ENCODE peak calls at places on chromosomes 11 and 22, in nine cellular contexts. One of them, this sample, is unnamed.

GRCh38 chr22:41943661-41944209 is 3.2 kb downstream of the CENPM start:
- DNase-seq in neural progenitor cell: no peak
- DNase-seq in dorsolateral prefrontal cortex: no peak
- DNase-seq in CD14-positive monocyte: no peak
- DNase-seq in left ventricle myocardium inferior: no peak
- DNase-seq in cardiac muscle cell: no peak
- DNase-seq in esophagus squamous epithelium: no peak
- DNase-seq in AG10803: no peak
- DNase-seq in AG09309: no peak
- DNase-seq in this sample: no peak

GRCh38 chr22:31625661-31626426 is 36.2 kb downstream of the PISD start:
- DNase-seq in left ventricle myocardium inferior: peak; percentile 37
- DNase-seq in esophagus squamous epithelium: no peak
- DNase-seq in neural progenitor cell: peak; percentile 89
- DNase-seq in AG09309: no peak
- DNase-seq in cardiac muscle cell: peak; percentile 45
- DNase-seq in dorsolateral prefrontal cortex: peak; percentile 87
- DNase-seq in CD14-positive monocyte: no peak
- DNase-seq in AG10803: no peak
- DNase-seq in this sample: no peak

GRCh38 chr11:66311470-66311964 is 5.3 kb downstream of the CD248 start:
- DNase-seq in dorsolateral prefrontal cortex: no peak
- DNase-seq in AG10803: no peak
- DNase-seq in cardiac muscle cell: no peak
- DNase-seq in neural progenitor cell: no peak
- DNase-seq in AG09309: no peak
- DNase-seq in esophagus squamous epithelium: no peak
- DNase-seq in CD14-positive monocyte: no peak
- DNase-seq in left ventricle myocardium inferior: no peak
- DNase-seq in this sample: no peak

GRCh38 chr11:9704620-9705019 is 40.7 kb downstream of the SWAP70 start:
- DNase-seq in dorsolateral prefrontal cortex: no peak
- DNase-seq in neural progenitor cell: no peak
- DNase-seq in AG09309: no peak
- DNase-seq in esophagus squamous epithelium: no peak
- DNase-seq in cardiac muscle cell: no peak
- DNase-seq in left ventricle myocardium inferior: no peak
- DNase-seq in AG10803: no peak
- DNase-seq in CD14-positive monocyte: no peak
- DNase-seq in this sample: no peak

GRCh38 chr22:25373961-25374360 is 154.5 kb downstream of the CRYBB2 start:
- DNase-seq in AG10803: no peak
- DNase-seq in neural progenitor cell: no peak
- DNase-seq in esophagus squamous epithelium: no peak
- DNase-seq in left ventricle myocardium inferior: no peak
- DNase-seq in dorsolateral prefrontal cortex: no peak
- DNase-seq in AG09309: no peak
- DNase-seq in cardiac muscle cell: no peak
- DNase-seq in CD14-positive monocyte: no peak
- DNase-seq in this sample: no peak

GRCh38 chr11:79244805-79245197 is 196.0 kb downstream of the TENM4 start:
- DNase-seq in esophagus squamous epithelium: no peak
- DNase-seq in AG10803: no peak
- DNase-seq in neural progenitor cell: no peak
- DNase-seq in CD14-positive monocyte: no peak
- DNase-seq in AG09309: no peak
- DNase-seq in left ventricle myocardium inferior: no peak
- DNase-seq in cardiac muscle cell: no peak
- DNase-seq in dorsolateral prefrontal cortex: no peak
- DNase-seq in this sample: no peak

GRCh38 chr11:71951741-71952310 is 23.0 kb downstream of the RNF121 start:
- DNase-seq in AG10803: no peak
- DNase-seq in dorsolateral prefrontal cortex: no peak
- DNase-seq in left ventricle myocardium inferior: no peak
- DNase-seq in AG09309: no peak
- DNase-seq in cardiac muscle cell: no peak
- DNase-seq in CD14-positive monocyte: no peak
- DNase-seq in esophagus squamous epithelium: no peak
- DNase-seq in neural progenitor cell: no peak
- DNase-seq in this sample: no peak

GRCh38 chr22:29307658-29308147 is 1.3 kb downstream of the GAS2L1 start:
- DNase-seq in CD14-positive monocyte: no peak
- DNase-seq in esophagus squamous epithelium: no peak
- DNase-seq in cardiac muscle cell: no peak
- DNase-seq in AG10803: no peak
- DNase-seq in AG09309: no peak
- DNase-seq in left ventricle myocardium inferior: no peak
- DNase-seq in neural progenitor cell: peak; percentile 21
- DNase-seq in dorsolateral prefrontal cortex: no peak
- DNase-seq in this sample: peak; percentile 48

GRCh38 chr22:28027453-28028448 is 108.7 kb upstream of the PITPNB start:
- DNase-seq in AG09309: no peak
- DNase-seq in esophagus squamous epithelium: no peak
- DNase-seq in dorsolateral prefrontal cortex: no peak
- DNase-seq in cardiac muscle cell: no peak
- DNase-seq in CD14-positive monocyte: no peak
- DNase-seq in neural progenitor cell: no peak
- DNase-seq in left ventricle myocardium inferior: no peak
- DNase-seq in AG10803: no peak
- DNase-seq in this sample: no peak

GRCh38 chr11:130145975-130146776 is 13.4 kb upstream of the ST14 start:
- DNase-seq in cardiac muscle cell: no peak
- DNase-seq in left ventricle myocardium inferior: peak; percentile 40
- DNase-seq in CD14-positive monocyte: no peak
- DNase-seq in dorsolateral prefrontal cortex: no peak
- DNase-seq in AG10803: no peak
- DNase-seq in AG09309: no peak
- DNase-seq in neural progenitor cell: no peak
- DNase-seq in esophagus squamous epithelium: no peak
- DNase-seq in this sample: no peak

GRCh38 chr11:65884716-65885092 is 3.6 kb downstream of the FIBP start:
- DNase-seq in AG10803: peak; percentile 67
- DNase-seq in cardiac muscle cell: peak; percentile 78
- DNase-seq in dorsolateral prefrontal cortex: peak; percentile 63
- DNase-seq in left ventricle myocardium inferior: peak; percentile 78
- DNase-seq in AG09309: no peak
- DNase-seq in CD14-positive monocyte: peak; percentile 79
- DNase-seq in neural progenitor cell: peak; percentile 88
- DNase-seq in esophagus squamous epithelium: no peak
- DNase-seq in this sample: peak; percentile 84

GRCh38 chr11:116641561-116642045 is 131.2 kb downstream of the BUD13 start:
- DNase-seq in esophagus squamous epithelium: no peak
- DNase-seq in dorsolateral prefrontal cortex: peak; percentile 48
- DNase-seq in AG09309: no peak
- DNase-seq in left ventricle myocardium inferior: peak; percentile 30
- DNase-seq in cardiac muscle cell: peak; percentile 59
- DNase-seq in AG10803: peak; percentile 7
- DNase-seq in CD14-positive monocyte: no peak
- DNase-seq in neural progenitor cell: peak; percentile 67
- DNase-seq in this sample: peak; percentile 52

GRCh38 chr11:112751312-112751711 is 209.9 kb upstream of the NCAM1 start:
- DNase-seq in esophagus squamous epithelium: no peak
- DNase-seq in dorsolateral prefrontal cortex: no peak
- DNase-seq in AG10803: no peak
- DNase-seq in left ventricle myocardium inferior: peak; percentile 48
- DNase-seq in cardiac muscle cell: no peak
- DNase-seq in CD14-positive monocyte: no peak
- DNase-seq in AG09309: no peak
- DNase-seq in neural progenitor cell: no peak
- DNase-seq in this sample: no peak

GRCh38 chr11:97544401-97544800 is 1154.6 kb downstream of the JRKL start:
- DNase-seq in dorsolateral prefrontal cortex: no peak
- DNase-seq in neural progenitor cell: no peak
- DNase-seq in left ventricle myocardium inferior: no peak
- DNase-seq in AG09309: no peak
- DNase-seq in CD14-positive monocyte: no peak
- DNase-seq in esophagus squamous epithelium: no peak
- DNase-seq in cardiac muscle cell: no peak
- DNase-seq in AG10803: no peak
- DNase-seq in this sample: no peak

GRCh38 chr22:36641902-36642640 is 61.5 kb downstream of the CACNG2 start:
- DNase-seq in dorsolateral prefrontal cortex: no peak
- DNase-seq in CD14-positive monocyte: no peak
- DNase-seq in cardiac muscle cell: no peak
- DNase-seq in AG09309: peak; percentile 50
- DNase-seq in esophagus squamous epithelium: no peak
- DNase-seq in left ventricle myocardium inferior: no peak
- DNase-seq in AG10803: peak; percentile 68
- DNase-seq in neural progenitor cell: no peak
- DNase-seq in this sample: no peak

GRCh38 chr22:49305966-49306631 is 521.6 kb downstream of the BRD1 start:
- DNase-seq in esophagus squamous epithelium: no peak
- DNase-seq in cardiac muscle cell: no peak
- DNase-seq in dorsolateral prefrontal cortex: peak; percentile 6
- DNase-seq in AG09309: no peak
- DNase-seq in AG10803: no peak
- DNase-seq in neural progenitor cell: no peak
- DNase-seq in left ventricle myocardium inferior: no peak
- DNase-seq in CD14-positive monocyte: peak; percentile 19
- DNase-seq in this sample: no peak

GRCh38 chr11:75325713-75326438 is 25.6 kb downstream of the ARRB1 start:
- DNase-seq in AG10803: peak; percentile 84
- DNase-seq in cardiac muscle cell: no peak
- DNase-seq in CD14-positive monocyte: no peak
- DNase-seq in esophagus squamous epithelium: no peak
- DNase-seq in dorsolateral prefrontal cortex: peak; percentile 91
- DNase-seq in neural progenitor cell: no peak
- DNase-seq in left ventricle myocardium inferior: peak; percentile 70
- DNase-seq in AG09309: peak; percentile 62
- DNase-seq in this sample: no peak

GRCh38 chr22:26681395-26681821 is 24.0 kb downstream of the MIAT start:
- DNase-seq in cardiac muscle cell: peak; percentile 79
- DNase-seq in dorsolateral prefrontal cortex: no peak
- DNase-seq in left ventricle myocardium inferior: no peak
- DNase-seq in CD14-positive monocyte: no peak
- DNase-seq in neural progenitor cell: peak; percentile 83
- DNase-seq in AG10803: peak; percentile 86
- DNase-seq in AG09309: no peak
- DNase-seq in esophagus squamous epithelium: no peak
- DNase-seq in this sample: no peak

GRCh38 chr11:85626496-85626895 is 648 bp downstream of the DLG2 start:
- DNase-seq in AG10803: no peak
- DNase-seq in AG09309: no peak
- DNase-seq in cardiac muscle cell: peak; percentile 10
- DNase-seq in CD14-positive monocyte: no peak
- DNase-seq in esophagus squamous epithelium: no peak
- DNase-seq in left ventricle myocardium inferior: no peak
- DNase-seq in dorsolateral prefrontal cortex: no peak
- DNase-seq in neural progenitor cell: no peak
- DNase-seq in this sample: no peak

DNA sequence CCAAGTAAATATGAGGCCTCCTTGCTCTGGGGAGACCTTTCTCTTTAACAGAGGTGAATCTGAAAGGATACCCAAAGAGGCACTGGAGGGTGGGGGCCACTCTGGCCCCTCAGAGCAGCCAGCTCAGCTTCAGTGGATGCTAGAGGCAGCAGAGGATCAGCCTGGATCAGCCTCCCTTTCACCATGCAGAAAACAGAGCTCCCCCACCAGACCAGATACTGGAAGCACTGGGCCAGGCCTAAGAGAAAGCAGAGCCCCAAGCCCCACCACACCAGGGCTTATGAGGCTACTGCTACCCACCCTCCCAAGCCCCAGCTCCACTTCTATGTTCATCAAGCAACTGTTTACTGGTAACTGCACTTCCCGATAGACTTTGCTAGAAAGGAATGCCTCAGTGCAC is 4.0 kb upstream of the SLC43A3 start:
- DNase-seq in neural progenitor cell: no peak
- DNase-seq in dorsolateral prefrontal cortex: no peak
- DNase-seq in esophagus squamous epithelium: no peak
- DNase-seq in cardiac muscle cell: no peak
- DNase-seq in left ventricle myocardium inferior: no peak
- DNase-seq in AG09309: no peak
- DNase-seq in CD14-positive monocyte: no peak
- DNase-seq in AG10803: no peak
- DNase-seq in this sample: no peak
- TF ChIP-seq CTCF in neural progenitor cell: peak; percentile 6
- TF ChIP-seq CTCF in dorsolateral prefrontal cortex: no peak
- TF ChIP-seq CTCF in esophagus squamous epithelium: no peak
- TF ChIP-seq CTCF in cardiac muscle cell: peak; percentile 19
- TF ChIP-seq CTCF in left ventricle myocardium inferior: no peak
- TF ChIP-seq CTCF in AG09309: no peak
- TF ChIP-seq CTCF in CD14-positive monocyte: no peak
- TF ChIP-seq CTCF in AG10803: no peak
- TF ChIP-seq CTCF in this sample: no peak

DNA sequence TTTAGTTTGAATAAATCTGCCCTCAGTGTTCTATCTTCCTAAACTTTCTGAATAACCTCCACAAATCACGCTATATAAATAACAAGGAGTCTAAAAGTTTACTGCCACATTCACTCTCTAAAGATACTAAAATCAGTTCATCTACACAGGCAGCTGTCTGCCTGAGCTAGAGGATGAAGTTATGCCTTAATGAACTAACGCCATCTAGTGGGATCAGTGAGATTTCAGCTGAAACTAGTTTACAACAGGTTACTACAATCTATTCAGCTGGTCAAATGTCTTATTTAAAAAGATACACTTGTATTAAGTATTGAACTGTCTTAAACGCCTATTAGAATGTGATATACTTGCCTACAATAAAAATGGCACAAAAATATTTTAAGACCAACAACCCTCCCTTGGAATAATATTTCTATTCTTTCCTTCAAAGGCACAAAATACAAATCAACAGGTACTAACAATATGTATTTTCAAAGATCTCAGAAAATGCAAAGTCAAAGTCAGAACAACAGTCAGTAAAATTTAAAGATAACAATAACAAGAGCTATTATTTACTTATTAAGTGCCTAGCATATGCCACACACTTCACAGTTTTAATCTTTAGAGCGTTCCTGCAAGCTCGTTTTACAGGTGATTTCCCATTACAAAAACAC is 84.1 kb downstream of the LARGE2 start:
- DNase-seq in esophagus squamous epithelium: no peak
- DNase-seq in dorsolateral prefrontal cortex: peak; percentile 22
- DNase-seq in left ventricle myocardium inferior: no peak
- DNase-seq in CD14-positive monocyte: no peak
- DNase-seq in AG09309: peak; percentile 55
- DNase-seq in cardiac muscle cell: peak; percentile 75
- DNase-seq in neural progenitor cell: peak; percentile 81
- DNase-seq in AG10803: peak; percentile 77
- DNase-seq in this sample: peak; percentile 60
- TF ChIP-seq CTCF in esophagus squamous epithelium: peak; percentile 67
- TF ChIP-seq CTCF in dorsolateral prefrontal cortex: peak; percentile 77
- TF ChIP-seq CTCF in left ventricle myocardium inferior: peak; percentile 88
- TF ChIP-seq CTCF in CD14-positive monocyte: peak; percentile 76
- TF ChIP-seq CTCF in AG09309: peak; percentile 75
- TF ChIP-seq CTCF in cardiac muscle cell: peak; percentile 75
- TF ChIP-seq CTCF in neural progenitor cell: peak; percentile 93
- TF ChIP-seq CTCF in AG10803: peak; percentile 91
- TF ChIP-seq CTCF in this sample: peak; percentile 60

GRCh38 chr11:61626580-61627380 is 45.9 kb upstream of the SYT7 start:
- DNase-seq in dorsolateral prefrontal cortex: no peak
- DNase-seq in AG09309: no peak
- DNase-seq in cardiac muscle cell: peak; percentile 91
- DNase-seq in CD14-positive monocyte: no peak
- DNase-seq in esophagus squamous epithelium: no peak
- DNase-seq in neural progenitor cell: no peak
- DNase-seq in left ventricle myocardium inferior: peak; percentile 50
- DNase-seq in AG10803: no peak
- DNase-seq in this sample: no peak
- TF ChIP-seq CTCF in dorsolateral prefrontal cortex: no peak
- TF ChIP-seq CTCF in AG09309: no peak
- TF ChIP-seq CTCF in cardiac muscle cell: no peak
- TF ChIP-seq CTCF in CD14-positive monocyte: no peak
- TF ChIP-seq CTCF in esophagus squamous epithelium: no peak
- TF ChIP-seq CTCF in neural progenitor cell: no peak
- TF ChIP-seq CTCF in left ventricle myocardium inferior: no peak
- TF ChIP-seq CTCF in AG10803: no peak
- TF ChIP-seq CTCF in this sample: no peak

GRCh38 chr11:128603752-128604472 is 16.6 kb upstream of the ETS1 start:
- DNase-seq in dorsolateral prefrontal cortex: no peak
- DNase-seq in esophagus squamous epithelium: no peak
- DNase-seq in neural progenitor cell: no peak
- DNase-seq in CD14-positive monocyte: no peak
- DNase-seq in AG10803: peak; percentile 12
- DNase-seq in left ventricle myocardium inferior: no peak
- DNase-seq in AG09309: no peak
- DNase-seq in cardiac muscle cell: no peak
- DNase-seq in this sample: no peak
- TF ChIP-seq CTCF in dorsolateral prefrontal cortex: no peak
- TF ChIP-seq CTCF in esophagus squamous epithelium: no peak
- TF ChIP-seq CTCF in neural progenitor cell: no peak
- TF ChIP-seq CTCF in CD14-positive monocyte: no peak
- TF ChIP-seq CTCF in AG10803: no peak
- TF ChIP-seq CTCF in left ventricle myocardium inferior: peak; percentile 25
- TF ChIP-seq CTCF in AG09309: no peak
- TF ChIP-seq CTCF in cardiac muscle cell: no peak
- TF ChIP-seq CTCF in this sample: peak; percentile 34

This sample was measured in GM20000.